ENCODE peak calls at places on chromosomes 12 and 14, in five cellular contexts. G is HepG2, O is H1, S is K562, B is GM12878. T is an unnamed sample.
A peak's percentile ranks its signal among the peaks of the same experiment; 100 is the strongest.

GRCh38 chr12:6684609-6685008 is 4.6 kb downstream of the ZNF384 start:
- DNase-seq in B (no peak), S (peak; percentile 30), O (no peak), G (peak; percentile 57), T (peak; percentile 89)

GRCh38 chr12:116372815-116373214 is 95.3 kb upstream of the MED13L start:
- DNase-seq in B (no peak), S (no peak), O (no peak), G (no peak), T (no peak)

GRCh38 chr12:75820848-75821578 is 210.6 kb downstream of the PHLDA1 start:
- DNase-seq in O (no peak), G (no peak), B (no peak), S (no peak), T (no peak)

GRCh38 chr12:12990700-12991468 is 9.2 kb downstream of the HEBP1 start:
- DNase-seq in O (no peak), S (no peak), G (no peak), B (no peak), T (no peak)

GRCh38 chr12:56205445-56205844 is 16.2 kb upstream of the SMARCC2 start:
- DNase-seq in B (no peak), G (no peak), O (no peak), S (no peak), T (no peak)

GRCh38 chr14:73427516-73428264 is 30.7 kb downstream of the NUMB start:
- DNase-seq in B (no peak), S (no peak), G (no peak), O (no peak), T (no peak)

GRCh38 chr12:59396519-59396918 is 199.3 kb upstream of the SLC16A7 start:
- DNase-seq in B (no peak), O (no peak), G (no peak), S (no peak), T (no peak)

GRCh38 chr14:46344327-46344937 is 307.1 kb downstream of the RPL10L start:
- DNase-seq in B (peak; percentile 2), O (no peak), G (peak; percentile 15), S (no peak), T (peak; percentile 75)

GRCh38 chr12:93979189-93979588 is 169.2 kb upstream of the PLXNC1 start:
- DNase-seq in B (peak; percentile 8), S (no peak), O (no peak), G (no peak), T (peak; percentile 44)

GRCh38 chr12:26845984-26846383 is 13.0 kb upstream of the ITPR2 start:
- DNase-seq in S (peak; percentile 66), G (peak; percentile 57), B (no peak), O (no peak), T (no peak)

GRCh38 chr14:26765768-26766550 is 168.1 kb upstream of the NOVA1 start:
- DNase-seq in O (no peak), S (no peak), B (no peak), G (no peak), T (no peak)

GRCh38 chr12:29796823-29797263 is 13.1 kb upstream of the TMTC1 start:
- DNase-seq in O (no peak), G (no peak), S (no peak), B (no peak), T (no peak)

GRCh38 chr12:55707841-55708694 is at the start of gene ITGA7:
- DNase-seq in G (no peak), S (peak; percentile 71), O (peak; percentile 83), B (no peak), T (peak; percentile 97)

GRCh38 chr14:83825836-83826235 is 1704.1 kb upstream of the FLRT2 start:
- DNase-seq in O (no peak), S (no peak), B (no peak), G (no peak), T (no peak)

GRCh38 chr14:91299483-91300115 is 55.1 kb upstream of the GPR68 start:
- DNase-seq in B (no peak), O (no peak), G (no peak), S (no peak), T (no peak)

GRCh38 chr12:110582286-110583136 is 607 bp downstream of the PPTC7 start:
- DNase-seq in O (no peak), G (no peak), B (no peak), S (peak; percentile 61), T (peak; percentile 55)

GRCh38 chr12:40010899-40011774 is 94.7 kb downstream of the SLC2A13 start:
- DNase-seq in O (no peak), S (peak; percentile 53), B (peak; percentile 35), G (peak; percentile 65), T (peak; percentile 93)

GRCh38 chr12:132300789-132301722 is 28.3 kb downstream of the GALNT9 start:
- DNase-seq in O (no peak), S (no peak), G (no peak), B (no peak), T (no peak)

GRCh38 chr12:42180990-42181611 is 36.4 kb upstream of the GXYLT1 start:
- DNase-seq in S (no peak), O (no peak), G (peak; percentile 50), B (no peak), T (no peak)

GRCh38 chr14:24910408-24910986 is 139.4 kb downstream of the STXBP6 start:
- DNase-seq in G (peak; percentile 65), O (no peak), B (no peak), S (no peak), T (no peak)

GRCh38 chr12:57127710-57128518 is at the start of gene LRP1:
- DNase-seq in S (peak; percentile 94), O (no peak), G (peak; percentile 76), B (no peak), T (peak; percentile 86)

GRCh38 chr12:124381454-124382207 is 86.7 kb downstream of the RFLNA start:
- DNase-seq in B (no peak), O (no peak), G (no peak), S (no peak), T (no peak)

GRCh38 chr12:86050010-86050409 is 175.9 kb downstream of the NTS start:
- DNase-seq in O (no peak), S (no peak), B (no peak), G (no peak), T (no peak)

GRCh38 chr14:83849999-83850611 is 1679.8 kb upstream of the FLRT2 start:
- DNase-seq in O (no peak), B (no peak), S (no peak), G (no peak), T (no peak)

GRCh38 chr12:81181701-81182100 is 103.8 kb downstream of the ACSS3 start:
- DNase-seq in O (no peak), G (no peak), B (no peak), S (no peak), T (no peak)

GRCh38 chr14:91685600-91685999 is 46.3 kb downstream of the CATSPERB start:
- DNase-seq in S (no peak), O (no peak), B (no peak), G (no peak), T (peak; percentile 4)

GRCh38 chr12:41962171-41962572 is 182.5 kb downstream of the GXYLT1 start:
- DNase-seq in G (no peak), B (no peak), O (no peak), S (no peak), T (no peak)

GRCh38 chr12:26047401-26048226 is 77.2 kb downstream of the BHLHE41 start:
- DNase-seq in G (no peak), B (no peak), O (peak; percentile 60), S (no peak), T (peak; percentile 80)

GRCh38 chr12:91307957-91308705 is 125.5 kb upstream of the DCN start:
- DNase-seq in B (no peak), S (no peak), G (no peak), O (no peak), T (no peak)

GRCh38 chr12:3913278-3913677 is 40.1 kb upstream of the PARP11 start:
- DNase-seq in O (no peak), S (no peak), B (no peak), G (no peak), T (peak; percentile 14)

GRCh38 chr12:31368666-31369361 is 42.9 kb upstream of the SINHCAF start:
- DNase-seq in G (no peak), S (no peak), O (no peak), B (no peak), T (peak; percentile 71)

GRCh38 chr12:31369712-31370521 is 44.0 kb upstream of the SINHCAF start:
- DNase-seq in G (peak; percentile 24), B (no peak), S (no peak), O (no peak), T (peak; percentile 86)

GRCh38 chr12:31366104-31366621 is 40.2 kb upstream of the SINHCAF start:
- DNase-seq in G (no peak), B (no peak), S (no peak), O (no peak), T (no peak)

GRCh38 chr12:31370645-31371620 is 45.0 kb upstream of the SINHCAF start:
- DNase-seq in S (peak; percentile 20), G (peak; percentile 77), O (peak; percentile 77), B (no peak), T (peak; percentile 97)
- TF ChIP-seq CREB1 in S (no peak), G (no peak), O (no peak), B (no peak), T (peak; percentile 10)

DNA sequence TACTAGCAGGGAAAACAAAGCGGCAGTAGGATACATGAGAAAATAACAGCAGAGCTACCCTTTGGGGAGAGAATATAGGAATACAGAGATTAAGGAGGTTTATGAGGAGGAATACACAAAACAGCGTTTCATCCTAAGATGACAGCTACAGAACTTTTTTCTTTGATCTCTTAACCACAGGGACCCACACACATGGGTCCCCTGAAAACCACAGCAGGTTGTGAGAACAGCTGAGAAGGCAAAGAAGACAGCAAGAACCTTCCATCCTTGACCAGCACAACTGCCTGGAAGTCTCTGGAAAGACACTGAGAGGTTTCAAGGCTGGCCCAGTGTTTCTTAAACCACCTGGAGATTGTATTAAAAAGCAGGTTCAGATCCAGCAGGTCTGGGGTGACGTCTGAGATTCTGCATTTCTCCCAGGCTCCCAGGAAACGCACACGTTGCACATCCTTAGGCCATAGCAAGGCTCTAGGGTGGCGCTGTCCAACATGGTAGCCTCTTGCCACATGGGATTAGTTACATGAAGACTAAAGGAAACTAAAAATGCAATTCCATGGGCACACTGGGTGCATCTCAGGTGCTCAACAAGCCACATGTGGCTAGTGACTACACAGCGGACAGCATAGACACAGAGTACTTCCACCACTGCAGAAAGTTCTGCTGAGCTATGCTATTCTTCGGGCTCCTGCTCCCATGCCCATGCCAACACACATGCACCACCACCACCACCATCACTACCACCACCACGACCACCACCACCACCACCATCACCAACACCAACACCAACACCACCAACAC is 92.3 kb downstream of the FOXN3 start:
- DNase-seq in B (no peak), O (no peak), G (no peak), S (no peak), T (no peak)
- H3K4me1 ChIP-seq in B (peaks cover 37% of the 10 kb centered on the region), O (no peaks in the 10 kb centered on the region), G (peaks cover 40% of the 10 kb centered on the region), S (no peaks in the 10 kb centered on the region), T (peaks cover 13% of the 10 kb centered on the region)

DNA sequence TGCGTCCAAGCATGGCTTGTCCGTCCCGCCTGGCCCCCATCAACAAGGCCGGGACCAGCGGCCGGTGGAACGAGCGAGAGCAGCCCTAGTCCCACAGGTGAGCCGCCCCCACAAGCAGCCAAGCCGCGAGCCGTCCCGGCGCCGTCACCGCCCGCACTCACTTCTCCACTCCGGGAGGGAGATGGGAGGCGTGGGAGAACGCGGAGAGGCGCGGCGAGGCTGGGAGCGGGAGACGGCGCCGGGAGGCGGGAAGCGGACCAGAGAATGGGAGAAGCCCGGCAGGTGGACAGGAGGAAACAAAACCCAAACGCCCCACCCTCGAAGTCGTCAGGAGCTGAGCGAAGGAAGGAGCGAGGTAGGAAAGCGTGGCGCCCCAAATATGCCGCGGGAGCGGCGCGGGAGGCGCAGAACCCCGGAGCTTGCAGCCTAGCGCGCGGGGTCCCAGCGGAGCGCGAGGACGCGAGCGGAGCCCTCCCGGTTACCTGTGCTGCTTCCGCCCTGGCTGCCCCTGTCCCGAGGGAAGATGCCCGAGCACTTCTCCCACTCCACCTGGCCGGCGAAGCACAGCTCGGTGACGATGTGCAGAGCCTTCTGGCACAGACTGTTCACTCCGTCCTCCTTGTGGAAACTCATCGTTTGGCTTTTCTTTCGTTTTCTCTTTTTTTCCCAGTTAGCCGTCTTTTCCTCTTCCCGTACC is 581 bp downstream of the SYT10 start:
- DNase-seq in S (peak; percentile 34), G (no peak), O (no peak), B (no peak), T (peak; percentile 73)
- TF ChIP-seq EZH2 in S (no peak), G (no peak), O (peak; percentile 78), B (no peak), T (no peak)

GRCh38 chr12:45235087-45236025 is 19.5 kb downstream of the ANO6 start:
- DNase-seq in O (no peak), B (no peak), G (peak; percentile 16), S (no peak), T (peak; percentile 77)
- TF ChIP-seq CREB1 in O (no peak), B (no peak), G (no peak), S (no peak), T (peak; percentile 10)

T was measured in GM23338.